ENCODE peak calls at places on chromosomes 12 and 14, in five cellular contexts. C, J, R, M and G are unnamed samples.

GRCh38 chr14:34052658-34053014 is 101.8 kb upstream of the EGLN3 start:
- DNase-seq in C (no peak), J (no peak), R (no peak), M (no peak), G (no peak)

GRCh38 chr12:50865266-50865665 is 22.5 kb downstream of the TMPRSS12 start:
- DNase-seq in C (no peak), J (no peak), R (no peak), M (no peak), G (no peak)

GRCh38 chr12:31002999-31003398 is 70.7 kb upstream of the DDX11 start:
- DNase-seq in C (no peak), J (no peak), R (no peak), M (no peak), G (no peak)

GRCh38 chr14:73935666-73936065 is 14.2 kb downstream of the FAM161B start:
- DNase-seq in C (no peak), J (no peak), R (no peak), M (no peak), G (no peak)

GRCh38 chr14:68621400-68622365 is 171.2 kb downstream of the ZFP36L1 start:
- DNase-seq in C (no peak), J (no peak), R (peak), M (no peak), G (no peak)

GRCh38 chr12:111636209-111636928 is 37.3 kb upstream of the ATXN2 start:
- DNase-seq in C (no peak), J (peak), R (peak), M (peak), G (peak)

GRCh38 chr14:35078082-35078481 is 32.0 kb downstream of the FAM177A1 start:
- DNase-seq in C (no peak), J (no peak), R (no peak), M (no peak), G (no peak)

GRCh38 chr12:92021665-92022033 is 124.0 kb downstream of the BTG1 start:
- DNase-seq in C (no peak), J (peak), R (no peak), M (no peak), G (peak)

GRCh38 chr12:82862069-82862841 is 175.5 kb downstream of the TMTC2 start:
- DNase-seq in C (no peak), J (no peak), R (no peak), M (no peak), G (no peak)

GRCh38 chr12:15563683-15564082 is 225.5 kb downstream of the EPS8 start:
- DNase-seq in C (no peak), J (no peak), R (no peak), M (no peak), G (no peak)

GRCh38 chr12:6430124-6430989 is 14.4 kb upstream of the CD27 start:
- DNase-seq in C (no peak), J (no peak), R (peak), M (peak), G (no peak)

GRCh38 chr12:5796171-5797091 is 148.6 kb downstream of the ANO2 start:
- DNase-seq in C (no peak), J (peak), R (no peak), M (no peak), G (peak)

GRCh38 chr14:21579976-21580375 is at the start of gene OR10G3:
- DNase-seq in C (no peak), J (no peak), R (no peak), M (no peak), G (no peak)

GRCh38 chr12:103799504-103800251 is 41.4 kb downstream of the NT5DC3 start:
- DNase-seq in C (no peak), J (no peak), R (no peak), M (no peak), G (no peak)

GRCh38 chr12:116864371-116865160 is 16.7 kb downstream of the HRK start:
- DNase-seq in C (no peak), J (no peak), R (no peak), M (no peak), G (no peak)

GRCh38 chr14:53894456-53894855 is 62.2 kb downstream of the BMP4 start:
- DNase-seq in C (peak), J (no peak), R (no peak), M (no peak), G (no peak)

GRCh38 chr14:48350971-48351370 is 675.6 kb upstream of the MDGA2 start:
- DNase-seq in C (no peak), J (no peak), R (no peak), M (no peak), G (no peak)

GRCh38 chr12:52280796-52281560 is 6.5 kb downstream of the KRT86 start:
- DNase-seq in C (no peak), J (no peak), R (peak), M (peak), G (no peak)

GRCh38 chr12:128876559-128876958 is 23.3 kb downstream of the GLT1D1 start:
- DNase-seq in C (no peak), J (no peak), R (no peak), M (no peak), G (no peak)

GRCh38 chr12:101671157-101671791 is 26.2 kb upstream of the CHPT1 start:
- DNase-seq in C (peak), J (no peak), R (no peak), M (no peak), G (no peak)

DNA sequence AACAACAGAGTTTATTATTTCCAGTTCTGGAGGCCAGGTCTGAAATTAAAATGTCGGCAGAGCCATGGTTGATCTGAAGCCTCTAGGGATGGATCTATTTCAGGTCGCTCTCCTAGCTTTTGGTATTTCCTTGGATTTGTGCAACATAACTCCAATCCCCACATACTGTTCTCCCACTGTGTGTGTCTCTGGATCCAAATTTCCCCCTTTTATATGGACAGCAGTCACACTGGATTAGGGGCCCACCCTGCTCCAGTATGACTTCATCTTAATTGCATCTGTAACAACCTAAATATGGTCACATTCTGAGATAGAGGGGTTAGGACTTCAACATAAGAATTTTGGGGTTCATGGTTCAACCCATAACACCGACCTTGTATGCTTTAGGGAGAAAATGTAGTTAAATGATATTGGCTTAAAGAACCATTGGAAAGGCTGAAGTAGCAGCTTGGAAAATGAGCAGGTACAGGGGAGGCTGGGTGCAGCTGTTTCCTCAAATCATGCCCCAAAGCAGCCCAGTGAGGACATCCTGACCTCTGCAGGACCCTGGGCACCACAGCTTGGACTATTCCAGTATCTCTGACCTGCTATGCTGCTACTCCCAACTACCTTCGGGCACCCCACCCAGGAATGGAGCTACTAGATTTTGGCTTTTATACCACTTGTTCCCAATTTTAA is 13.9 kb upstream of the MDM2 start:
- DNase-seq in C (no peak), J (no peak), R (no peak), M (no peak), G (no peak)
- TF ChIP-seq CTCF in C (no peak), J (no peak), R (no peak), M (no peak), G (no peak)

GRCh38 chr14:102838531-102838930 is 61.3 kb downstream of the TRAF3 start:
- DNase-seq in C (no peak), J (peak), R (no peak), M (no peak), G (no peak)
- TF ChIP-seq CTCF in C (no peak), J (no peak), R (no peak), M (no peak), G (no peak)

GRCh38 chr14:59868021-59868420 is 2.6 kb downstream of the RTN1 start:
- DNase-seq in C (no peak), J (no peak), R (no peak), M (no peak), G (no peak)

GRCh38 chr14:59869381-59870255 is 958 bp downstream of the RTN1 start:
- DNase-seq in C (no peak), J (peak), R (peak), M (no peak), G (peak)

GRCh38 chr14:59871166-59871495 is 555 bp upstream of the RTN1 start:
- DNase-seq in C (no peak), J (no peak), R (no peak), M (no peak), G (no peak)

GRCh38 chr14:59870277-59871165 is at the start of gene RTN1:
- DNase-seq in C (no peak), J (peak), R (peak), M (peak), G (peak)
- TF ChIP-seq CTCF in C (no peak), J (no peak), R (no peak), M (no peak), G (no peak)

GRCh38 chr14:31787377-31787776 is 226.2 kb downstream of the NUBPL start:
- DNase-seq in C (no peak), J (no peak), R (no peak), M (no peak), G (no peak)
- TF ChIP-seq CTCF in C (peak), J (no peak), R (peak), M (no peak), G (no peak)

GRCh38 chr14:90440592-90440991 is 43.8 kb downstream of the CALM1 start:
- DNase-seq in C (no peak), J (no peak), R (no peak), M (no peak), G (no peak)
- TF ChIP-seq CTCF in C (no peak), J (no peak), R (no peak), M (no peak), G (no peak)

GRCh38 chr14:75518625-75519024 is 3.6 kb upstream of the BATF start:
- DNase-seq in C (peak), J (peak), R (no peak), M (no peak), G (no peak)
- TF ChIP-seq CTCF in C (peak), J (peak), R (peak), M (no peak), G (peak)

GRCh38 chr14:43894534-43894933 is 612.5 kb downstream of the FSCB start:
- DNase-seq in C (peak), J (no peak), R (no peak), M (no peak), G (no peak)
- TF ChIP-seq CTCF in C (peak), J (peak), R (peak), M (no peak), G (peak)

GRCh38 chr12:121087467-121088207 is 45.0 kb upstream of the P2RX7 start:
- DNase-seq in C (no peak), J (no peak), R (no peak), M (no peak), G (no peak)

GRCh38 chr12:121089813-121090430 is 42.8 kb upstream of the P2RX7 start:
- DNase-seq in C (no peak), J (no peak), R (no peak), M (no peak), G (no peak)

GRCh38 chr12:121090576-121091125 is 42.0 kb upstream of the P2RX7 start:
- DNase-seq in C (no peak), J (no peak), R (no peak), M (no peak), G (no peak)

GRCh38 chr12:121088208-121088585 is 44.5 kb upstream of the P2RX7 start:
- DNase-seq in C (no peak), J (no peak), R (no peak), M (no peak), G (no peak)

GRCh38 chr12:121089031-121089812 is 43.5 kb upstream of the P2RX7 start:
- DNase-seq in C (no peak), J (peak), R (no peak), M (no peak), G (no peak)
- TF ChIP-seq CTCF in C (peak), J (no peak), R (no peak), M (no peak), G (no peak)